ENCODE peak calls at places on chromosomes 7 and 10, in ten cellular contexts. E is neural progenitor cell, R is breast epithelium, O is kidney, C is HCT116, V is sigmoid colon, F is H7, Y is SJCRH30, N is foreskin fibroblast, A is AG04450. K is an unnamed sample.

GRCh38 chr7:77461842-77462241 is 45.7 kb upstream of the GSAP start:
- DNase-seq in E (no peak), R (no peak), O (no peak), C (no peak), V (no peak), F (no peak), Y (no peak), N (no peak), A (no peak), K (no peak)

GRCh38 chr7:101201695-101202602 is 1.1 kb upstream of the MOGAT3 start:
- DNase-seq in E (peak), R (no peak), O (no peak), C (no peak), V (no peak), F (peak), Y (peak), N (no peak), A (no peak), K (no peak)

GRCh38 chr10:127550861-127551260 is 1.8 kb downstream of the NPS start:
- DNase-seq in E (no peak), R (no peak), O (no peak), C (no peak), V (no peak), F (no peak), Y (no peak), N (no peak), A (no peak), K (no peak)

GRCh38 chr10:105398202-105398601 is 757.1 kb downstream of the SORCS3 start:
- DNase-seq in E (no peak), R (no peak), O (no peak), C (no peak), V (no peak), F (no peak), Y (peak), N (no peak), A (no peak), K (no peak)

GRCh38 chr10:110510730-110511129 is 13.0 kb downstream of the DUSP5 start:
- DNase-seq in E (no peak), R (no peak), O (no peak), C (no peak), V (no peak), F (no peak), Y (no peak), N (no peak), A (no peak), K (no peak)

GRCh38 chr7:54841772-54842707 is 83.0 kb upstream of the SEC61G start:
- DNase-seq in E (peak), R (no peak), O (no peak), C (peak), V (no peak), F (peak), Y (peak), N (peak), A (peak), K (peak)

GRCh38 chr7:73512018-73512780 is 9.9 kb downstream of the BAZ1B start:
- DNase-seq in E (no peak), R (no peak), O (no peak), C (no peak), V (no peak), F (no peak), Y (no peak), N (no peak), A (no peak), K (no peak)

GRCh38 chr7:130926021-130926691 is 192.1 kb upstream of the KLF14 start:
- DNase-seq in E (no peak), R (no peak), O (no peak), C (no peak), V (no peak), F (no peak), Y (no peak), N (no peak), A (no peak), K (no peak)

GRCh38 chr10:18140149-18140956 is at the start of gene CACNB2:
- DNase-seq in E (peak), R (no peak), O (peak), C (no peak), V (peak), F (peak), Y (no peak), N (peak), A (no peak), K (peak)

GRCh38 chr7:114715907-114716306 is 206.0 kb upstream of the MDFIC start:
- DNase-seq in E (no peak), R (no peak), O (no peak), C (no peak), V (no peak), F (no peak), Y (peak), N (no peak), A (no peak), K (no peak)

GRCh38 chr10:29714096-29714874 is 79.5 kb upstream of the SVIL start:
- DNase-seq in E (no peak), R (no peak), O (no peak), C (peak), V (no peak), F (no peak), Y (no peak), N (peak), A (peak), K (no peak)

GRCh38 chr7:151429555-151430331 is 10.2 kb downstream of the CRYGN start:
- DNase-seq in E (no peak), R (no peak), O (no peak), C (no peak), V (peak), F (peak), Y (no peak), N (no peak), A (no peak), K (no peak)

GRCh38 chr7:102150266-102150665 is 136.4 kb upstream of the SH2B2 start:
- DNase-seq in E (no peak), R (no peak), O (no peak), C (no peak), V (no peak), F (no peak), Y (no peak), N (no peak), A (no peak), K (no peak)

GRCh38 chr7:85464042-85464651 is 277.3 kb upstream of the SEMA3D start:
- DNase-seq in E (no peak), R (no peak), O (no peak), C (no peak), V (no peak), F (no peak), Y (peak), N (no peak), A (no peak), K (no peak)

GRCh38 chr10:86756511-86757109 is at the start of gene BMPR1A:
- DNase-seq in E (peak), R (peak), O (no peak), C (no peak), V (no peak), F (peak), Y (no peak), N (no peak), A (peak), K (no peak)

GRCh38 chr7:45909576-45909975 is 11.5 kb downstream of the IGFBP3 start:
- DNase-seq in E (no peak), R (no peak), O (no peak), C (no peak), V (no peak), F (no peak), Y (no peak), N (no peak), A (no peak), K (no peak)

GRCh38 chr10:116606061-116606483 is 14.7 kb upstream of the PNLIPRP2 start:
- DNase-seq in E (no peak), R (no peak), O (no peak), C (no peak), V (no peak), F (no peak), Y (no peak), N (no peak), A (no peak), K (no peak)

GRCh38 chr7:48144291-48144768 is 26.9 kb upstream of the ABCA13 start:
- DNase-seq in E (no peak), R (no peak), O (no peak), C (no peak), V (no peak), F (no peak), Y (peak), N (no peak), A (no peak), K (no peak)

GRCh38 chr10:8913720-8914119 is 859.2 kb downstream of the GATA3 start:
- DNase-seq in E (no peak), R (no peak), O (no peak), C (no peak), V (no peak), F (no peak), Y (no peak), N (no peak), A (no peak), K (no peak)

GRCh38 chr7:33981686-33982424 is 76.5 kb downstream of the BMPER start:
- DNase-seq in E (no peak), R (no peak), O (no peak), C (no peak), V (no peak), F (no peak), Y (no peak), N (peak), A (no peak), K (no peak)

GRCh38 chr10:69801434-69802315 is at the start of gene COL13A1:
- DNase-seq in E (peak), R (no peak), O (peak), C (peak), V (no peak), F (peak), Y (peak), N (peak), A (no peak), K (peak)

GRCh38 chr7:130875265-130875741 is 141.3 kb upstream of the KLF14 start:
- DNase-seq in E (peak), R (no peak), O (peak), C (no peak), V (no peak), F (peak), Y (peak), N (no peak), A (no peak), K (peak)

GRCh38 chr7:23260371-23260770 is 13.8 kb downstream of the GPNMB start:
- DNase-seq in E (no peak), R (no peak), O (no peak), C (no peak), V (no peak), F (no peak), Y (no peak), N (no peak), A (no peak), K (no peak)

GRCh38 chr7:26588511-26588910 is 275.9 kb downstream of the SKAP2 start:
- DNase-seq in E (no peak), R (no peak), O (no peak), C (no peak), V (no peak), F (no peak), Y (no peak), N (no peak), A (no peak), K (no peak)

GRCh38 chr10:75662715-75663114 is 231.3 kb downstream of the LRMDA start:
- DNase-seq in E (no peak), R (no peak), O (peak), C (no peak), V (peak), F (no peak), Y (no peak), N (no peak), A (no peak), K (no peak)

GRCh38 chr7:138549082-138549481 is 89.0 kb downstream of the TRIM24 start:
- DNase-seq in E (no peak), R (no peak), O (no peak), C (no peak), V (no peak), F (no peak), Y (no peak), N (no peak), A (no peak), K (no peak)

GRCh38 chr7:159144756-159145543 is at the start of gene VIPR2:
- DNase-seq in E (peak), R (no peak), O (no peak), C (no peak), V (peak), F (peak), Y (peak), N (no peak), A (no peak), K (no peak)

GRCh38 chr7:35793225-35793579 is 7.7 kb upstream of the SEPTIN7 start:
- DNase-seq in E (no peak), R (no peak), O (no peak), C (no peak), V (no peak), F (no peak), Y (no peak), N (no peak), A (no peak), K (no peak)
- H3K4me3 ChIP-seq in E (no peak), R (no peak), O (no peak), C (no peak), V (no peak), F (no peak), Y (no peak), N (no peak), A (no peak), K (no peak)

GRCh38 chr7:124031406-124031805 is 1.5 kb downstream of the TMEM229A start:
- DNase-seq in E (no peak), R (no peak), O (no peak), C (no peak), V (no peak), F (no peak), Y (no peak), N (no peak), A (no peak), K (no peak)
- H3K4me3 ChIP-seq in E (peak), R (no peak), O (no peak), C (no peak), V (no peak), F (no peak), Y (no peak), N (no peak), A (no peak), K (peak)

GRCh38 chr7:134546903-134547737 is 1.8 kb upstream of the AKR1B15 start:
- DNase-seq in E (peak), R (peak), O (no peak), C (peak), V (no peak), F (peak), Y (peak), N (peak), A (no peak), K (peak)
- H3K4me3 ChIP-seq in E (peak), R (peak), O (peak), C (peak), V (peak), F (peak), Y (peak), N (peak), A (peak), K (no peak)

DNA sequence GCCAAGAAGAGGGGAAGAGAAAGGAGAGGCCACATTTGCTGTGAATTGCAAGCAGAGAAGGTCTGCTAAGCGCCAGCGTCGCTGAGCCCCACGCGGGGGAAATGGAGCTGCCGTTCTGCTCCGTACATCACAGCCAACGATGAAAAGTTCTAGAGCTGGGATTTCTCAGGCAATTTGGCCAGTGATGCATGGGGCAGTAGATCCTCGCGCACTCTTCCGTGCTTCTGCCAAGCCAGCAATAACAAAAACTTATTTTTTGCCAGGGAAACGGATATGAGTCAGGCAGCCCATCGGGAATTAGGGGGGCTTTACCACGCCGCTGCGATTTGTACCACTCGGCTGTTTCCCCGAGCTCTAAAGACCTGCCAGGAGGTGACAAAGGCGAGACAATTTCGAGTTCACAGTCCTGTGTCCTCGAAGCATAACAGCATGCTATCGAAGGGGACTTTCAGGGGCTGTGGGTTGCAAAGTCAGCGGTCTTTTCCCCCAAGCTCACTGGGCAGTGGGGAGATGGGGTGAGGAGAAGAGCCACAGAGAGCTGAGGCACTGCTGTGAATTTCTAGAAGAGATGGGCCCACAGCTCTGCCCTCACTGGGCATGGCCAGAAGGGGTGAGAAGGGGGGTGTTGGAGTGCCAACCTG is 30.0 kb upstream of the SLF2 start:
- DNase-seq in E (no peak), R (peak), O (no peak), C (no peak), V (no peak), F (peak), Y (peak), N (peak), A (peak), K (no peak)
- H3K4me3 ChIP-seq in E (no peak), R (no peak), O (no peak), C (no peak), V (no peak), F (no peak), Y (peak), N (no peak), A (no peak), K (no peak)

DNA sequence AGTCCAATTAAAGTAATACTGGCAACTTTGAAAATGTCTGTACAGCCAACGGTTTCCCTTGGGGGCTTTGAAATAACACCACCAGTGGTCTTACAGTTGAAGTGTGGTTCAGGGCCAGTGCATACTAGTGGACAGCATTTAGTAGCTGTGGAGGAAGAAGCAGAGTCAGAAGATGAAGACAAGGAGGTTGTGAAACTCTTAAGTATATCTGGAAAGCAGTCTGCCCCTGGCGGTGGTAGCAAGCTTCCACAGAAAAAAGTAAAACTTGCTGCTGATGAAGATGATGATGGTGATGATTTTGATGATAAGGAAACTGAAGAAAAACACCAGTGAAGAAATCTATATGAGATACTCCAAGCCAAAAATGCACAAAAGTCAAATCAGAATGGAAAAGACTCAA is 72.2 kb downstream of the ZNF783 start:
- DNase-seq in E (no peak), R (no peak), O (no peak), C (no peak), V (no peak), F (no peak), Y (no peak), N (no peak), A (no peak), K (no peak)
- H3K4me3 ChIP-seq in E (no peak), R (no peak), O (no peak), C (no peak), V (no peak), F (no peak), Y (no peak), N (no peak), A (no peak), K (no peak)

DNA sequence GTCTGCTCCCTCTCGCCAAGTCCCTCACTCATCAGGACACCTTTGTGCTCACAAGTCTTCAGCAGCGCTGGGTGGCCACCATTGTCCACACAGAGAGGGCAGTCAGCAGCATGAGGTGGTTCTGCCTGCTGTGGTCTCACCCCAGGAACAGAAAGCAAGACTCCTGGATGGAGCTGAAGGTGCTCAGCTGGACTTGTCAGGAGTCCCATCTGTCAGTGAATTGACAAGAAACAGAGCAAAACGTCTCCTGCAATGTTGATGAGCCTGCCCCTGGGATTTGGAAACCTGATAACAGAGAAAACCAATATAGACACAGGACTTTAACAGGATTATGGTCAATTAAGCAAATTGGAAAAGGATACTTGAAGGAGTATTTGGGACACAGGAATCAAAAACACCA is 122.2 kb upstream of the PRSS58 start:
- DNase-seq in E (peak), R (no peak), O (no peak), C (no peak), V (no peak), F (no peak), Y (no peak), N (no peak), A (no peak), K (no peak)
- H3K4me3 ChIP-seq in E (no peak), R (no peak), O (no peak), C (no peak), V (no peak), F (no peak), Y (no peak), N (no peak), A (no peak), K (no peak)

K was measured in BE2C.